ENCODE peak calls at places on chromosomes 16 and 17, in six cellular contexts. B, N, U, A, F and M are unnamed samples.

GRCh38 chr17:64231567-64232141 is 31.4 kb downstream of the TEX2 start:
- DNase-seq in A (no peak), B (no peak), F (no peak), U (no peak), N (no peak), M (no peak)

GRCh38 chr16:88692861-88693260 is 6.6 kb upstream of the SNAI3 start:
- DNase-seq in B (no peak), A (no peak), U (no peak), F (no peak), N (no peak), M (no peak)

GRCh38 chr17:8222630-8223355 is 12.4 kb upstream of the AURKB start:
- DNase-seq in F (peak), N (peak), U (peak), B (peak), A (peak), M (peak)

GRCh38 chr16:84169765-84170310 is 17.0 kb downstream of the TAF1C start:
- DNase-seq in B (no peak), F (no peak), N (no peak), A (no peak), U (no peak), M (no peak)

GRCh38 chr17:76239538-76240274 is 587 bp downstream of the RNF157 start:
- DNase-seq in U (no peak), B (no peak), A (peak), F (no peak), N (no peak), M (no peak)

GRCh38 chr17:81484195-81484979 is 28.2 kb downstream of the ACTG1 start:
- DNase-seq in U (peak), N (peak), F (peak), A (peak), B (peak), M (peak)

GRCh38 chr16:89000207-89000959 is 23.4 kb upstream of the CBFA2T3 start:
- DNase-seq in U (no peak), A (no peak), F (no peak), B (no peak), N (peak), M (no peak)

GRCh38 chr16:12150600-12150999 is 174.1 kb downstream of the SNX29 start:
- DNase-seq in B (no peak), U (no peak), A (no peak), F (no peak), N (no peak), M (no peak)

GRCh38 chr17:35374766-35375344 is 1.4 kb upstream of the SLFN11 start:
- DNase-seq in A (no peak), B (no peak), F (no peak), U (no peak), N (no peak), M (no peak)

GRCh38 chr17:6543079-6544010 is 13.0 kb downstream of the PITPNM3 start:
- DNase-seq in U (no peak), B (no peak), F (no peak), A (no peak), N (no peak), M (no peak)

GRCh38 chr17:41211845-41212466 is 14.5 kb upstream of the KRTAP9-2 start:
- DNase-seq in F (peak), A (no peak), N (no peak), U (no peak), B (no peak), M (no peak)

GRCh38 chr17:76240461-76241204 is at the start of gene RNF157:
- DNase-seq in U (peak), B (peak), A (peak), F (peak), N (peak), M (peak)

GRCh38 chr16:29745853-29746345 is at the start of gene C16orf54:
- DNase-seq in U (no peak), N (no peak), A (no peak), B (peak), F (no peak), M (peak)